ENCODE peak calls at places on chromosomes 12 and 14, in five cellular contexts. E is A549; O is mesendoderm; S is astrocyte of the spinal cord; K is CD8-positive, alpha-beta T cell. X is an unnamed sample.

GRCh38 chr12:13945641-13946040 is 35.8 kb downstream of the GRIN2B start:
- DNase-seq in K (no peak), E (no peak), S (no peak), O (no peak), X (no peak)

GRCh38 chr12:119804011-119804641 is 73.0 kb downstream of the CIT start:
- DNase-seq in K (no peak), S (peak; percentile 68), E (peak; percentile 71), O (peak; percentile 94), X (peak; percentile 88)

GRCh38 chr12:9925746-9926393 is 6.3 kb downstream of the CLEC2A start:
- DNase-seq in S (peak; percentile 49), E (peak; percentile 18), O (peak; percentile 74), K (peak; percentile 25), X (peak; percentile 60)

GRCh38 chr14:95535226-95536021 is 574 bp downstream of the GLRX5 start:
- DNase-seq in K (no peak), S (no peak), O (peak; percentile 42), E (no peak), X (peak; percentile 68)

GRCh38 chr12:127928178-127928577 is 338.8 kb upstream of the TMEM132C start:
- DNase-seq in S (no peak), E (no peak), O (no peak), K (no peak), X (no peak)

GRCh38 chr12:119808441-119808840 is 68.7 kb downstream of the CIT start:
- DNase-seq in O (no peak), K (no peak), E (no peak), S (no peak), X (no peak)

GRCh38 chr12:49808686-49809368 is 19.4 kb downstream of the NCKAP5L start:
- DNase-seq in O (peak; percentile 69), K (no peak), E (no peak), S (peak; percentile 12), X (peak; percentile 77)

GRCh38 chr14:41615011-41615595 is 8.4 kb downstream of the LRFN5 start:
- DNase-seq in S (peak; percentile 5), K (no peak), E (no peak), O (no peak), X (no peak)

GRCh38 chr14:21039585-21040369 is 2.4 kb upstream of the RNASE7 start:
- DNase-seq in S (peak; percentile 67), E (peak; percentile 66), O (peak; percentile 86), K (peak; percentile 29), X (peak; percentile 75)

GRCh38 chr12:116735951-116736599 is 1.8 kb downstream of the SPRING1 start:
- DNase-seq in O (peak; percentile 67), K (no peak), E (no peak), S (no peak), X (no peak)

GRCh38 chr14:67577181-67577580 is 22.9 kb downstream of the PIGH start:
- DNase-seq in K (no peak), S (no peak), E (no peak), O (no peak), X (no peak)

GRCh38 chr12:91763654-91764439 is 381.8 kb downstream of the BTG1 start:
- DNase-seq in S (no peak), E (no peak), O (no peak), K (no peak), X (no peak)

GRCh38 chr14:95095991-95096390 is 61.3 kb downstream of the DICER1 start:
- DNase-seq in S (no peak), K (no peak), O (no peak), E (no peak), X (no peak)

GRCh38 chr12:10741836-10742235 is 18.7 kb upstream of the YBX3 start:
- DNase-seq in K (no peak), E (no peak), O (no peak), S (no peak), X (no peak)

GRCh38 chr12:131682511-131682895 is 28.4 kb upstream of the SFSWAP start:
- DNase-seq in O (no peak), S (no peak), E (no peak), K (no peak), X (no peak)
- H3K4me3 ChIP-seq in O (no peak overlapping the region), S (no peak overlapping the region), E (no peak overlapping the region), K (no peak overlapping the region), X (peak overlapping the region; percentile 24)

GRCh38 chr12:52232916-52233461 is at the start of gene KRT7:
- DNase-seq in K (no peak), S (no peak), E (peak; percentile 90), O (peak; percentile 37), X (peak; percentile 86)
- H3K4me3 ChIP-seq in K (no peak within 1 kb of the TSS), S (peak within 1 kb of the TSS; percentile 15), E (peak within 1 kb of the TSS; percentile 93), O (no peak within 1 kb of the TSS), X (peak within 1 kb of the TSS; percentile 39)

DNA sequence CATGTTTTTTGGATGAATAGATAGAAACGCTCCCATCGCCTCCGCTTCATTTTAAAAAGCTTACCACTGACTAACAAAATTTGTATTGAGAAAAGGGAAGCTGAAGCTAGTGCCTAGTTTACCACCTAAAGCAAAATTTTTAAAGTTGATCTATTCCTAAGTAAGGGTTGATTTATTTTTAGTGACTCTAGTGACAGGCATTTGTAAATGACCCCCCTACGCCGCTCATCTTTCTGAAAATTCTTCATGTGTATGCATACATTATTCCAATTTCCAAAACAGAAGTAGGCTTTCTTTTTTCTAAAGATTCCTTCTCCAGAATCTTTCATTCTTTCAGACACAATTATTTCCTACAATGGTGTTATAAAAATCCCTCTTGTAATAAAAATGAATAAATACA is 5.4 kb downstream of the HMGA2 start:
- DNase-seq in E (no peak), K (no peak), O (no peak), S (no peak), X (no peak)
- H3K4me3 ChIP-seq in E (no peak overlapping the region), K (no peak overlapping the region), O (no peak overlapping the region), S (peak overlapping the region; percentile 30), X (no peak overlapping the region)

GRCh38 chr12:96219700-96220206 is 25.6 kb downstream of the ELK3 start:
- DNase-seq in O (peak; percentile 88), E (peak; percentile 99), K (no peak), S (peak; percentile 98), X (no peak)

GRCh38 chr12:96215933-96216273 is 21.7 kb downstream of the ELK3 start:
- DNase-seq in K (no peak), E (no peak), S (no peak), O (no peak), X (no peak)

GRCh38 chr12:96220902-96221301 is 26.7 kb downstream of the ELK3 start:
- DNase-seq in S (peak; percentile 62), K (no peak), E (no peak), O (no peak), X (no peak)

GRCh38 chr12:96221391-96221790 is 27.2 kb downstream of the ELK3 start:
- DNase-seq in K (no peak), O (no peak), S (no peak), E (no peak), X (no peak)

DNA sequence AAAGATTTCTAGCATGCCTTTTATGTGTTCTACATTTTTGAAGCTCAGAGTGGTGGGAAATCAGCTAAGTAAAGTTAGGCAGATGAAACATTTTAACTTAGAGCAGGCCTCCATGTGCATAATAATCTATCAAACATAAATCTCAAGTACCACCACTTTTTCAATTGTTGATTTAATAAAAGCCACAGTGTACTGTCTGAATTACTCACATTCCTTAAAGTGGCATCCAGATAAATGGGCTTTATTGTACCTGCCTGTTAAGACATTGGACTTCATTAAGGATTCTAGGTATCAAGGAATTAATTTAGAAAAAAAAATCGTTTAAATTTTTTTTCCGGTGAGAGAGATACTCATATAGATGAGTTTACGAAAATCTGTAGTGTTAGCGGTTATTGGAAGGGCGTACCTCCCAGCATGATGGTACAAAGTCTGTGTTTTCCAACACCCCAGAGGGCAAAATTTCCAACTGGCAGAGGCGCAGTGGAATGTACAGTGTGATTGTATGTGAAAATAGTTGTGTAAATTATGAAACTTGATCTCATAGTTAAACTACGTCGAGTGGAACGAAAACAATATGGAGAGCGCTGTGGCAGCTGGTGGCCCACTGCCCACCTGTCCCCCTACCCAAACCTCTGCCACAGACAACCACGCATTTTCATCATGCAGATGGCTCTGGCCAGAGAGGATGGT is 25.0 kb downstream of the ELK3 start:
- DNase-seq in K (no peak), O (no peak), E (peak; percentile 28), S (no peak), X (no peak)
- H3K4me3 ChIP-seq in K (no peak overlapping the region), O (no peak overlapping the region), E (peak overlapping the region; percentile 33), S (no peak overlapping the region), X (no peak overlapping the region)

GRCh38 chr14:61147369-61147897 is 133.7 kb downstream of the TMEM30B start:
- DNase-seq in S (peak; percentile 79), K (no peak), E (no peak), O (no peak), X (no peak)
- H3K4me3 ChIP-seq in S (no peak overlapping the region), K (no peak overlapping the region), E (no peak overlapping the region), O (no peak overlapping the region), X (no peak overlapping the region)

GRCh38 chr14:105021656-105022275 is 883 bp upstream of the CDCA4 start:
- DNase-seq in O (peak; percentile 87), S (no peak), K (no peak), E (peak; percentile 76), X (peak; percentile 85)

GRCh38 chr14:105020815-105021655 is at the start of gene CDCA4:
- DNase-seq in E (peak; percentile 97), O (peak; percentile 98), S (peak; percentile 97), K (peak; percentile 98), X (peak; percentile 100)

GRCh38 chr14:105023791-105024480 is 3.1 kb upstream of the CDCA4 start:
- DNase-seq in K (no peak), S (peak; percentile 79), O (no peak), E (peak; percentile 43), X (peak; percentile 23)

GRCh38 chr14:105022276-105022670 is 1.4 kb upstream of the CDCA4 start:
- DNase-seq in S (no peak), O (no peak), E (no peak), K (no peak), X (no peak)

DNA sequence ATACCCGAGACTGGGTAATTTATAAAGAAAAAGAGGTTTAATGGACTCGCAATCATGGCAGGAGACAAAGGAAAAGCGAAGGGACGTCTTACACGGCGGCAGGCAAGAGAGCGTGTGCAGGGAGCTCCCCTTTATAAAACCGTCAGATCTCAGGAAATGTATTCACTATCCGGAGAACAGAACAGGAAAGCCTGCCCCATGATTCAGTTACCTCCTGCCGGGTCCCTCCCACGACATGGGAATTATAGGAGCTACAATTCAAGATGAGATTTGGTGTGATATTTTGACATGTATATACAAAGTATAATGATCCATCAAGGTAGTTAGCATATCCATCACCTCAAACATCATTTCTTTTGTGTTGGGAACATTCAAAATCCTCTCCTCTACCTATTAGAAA is 2.3 kb upstream of the CDCA4 start:
- DNase-seq in K (no peak), O (no peak), E (no peak), S (peak; percentile 63), X (no peak)
- H3K4me3 ChIP-seq in K (no peak overlapping the region), O (no peak overlapping the region), E (peak overlapping the region; percentile 81), S (no peak overlapping the region), X (no peak overlapping the region)

GRCh38 chr12:22396735-22397134 is 62.2 kb upstream of the ST8SIA1 start:
- DNase-seq in E (no peak), O (no peak), S (no peak), K (no peak), X (no peak)

GRCh38 chr12:22396253-22396652 is 61.7 kb upstream of the ST8SIA1 start:
- DNase-seq in O (no peak), S (no peak), E (no peak), K (peak; percentile 6), X (no peak)

GRCh38 chr12:22395666-22396065 is 61.2 kb upstream of the ST8SIA1 start:
- DNase-seq in K (no peak), E (no peak), O (no peak), S (no peak), X (no peak)

DNA sequence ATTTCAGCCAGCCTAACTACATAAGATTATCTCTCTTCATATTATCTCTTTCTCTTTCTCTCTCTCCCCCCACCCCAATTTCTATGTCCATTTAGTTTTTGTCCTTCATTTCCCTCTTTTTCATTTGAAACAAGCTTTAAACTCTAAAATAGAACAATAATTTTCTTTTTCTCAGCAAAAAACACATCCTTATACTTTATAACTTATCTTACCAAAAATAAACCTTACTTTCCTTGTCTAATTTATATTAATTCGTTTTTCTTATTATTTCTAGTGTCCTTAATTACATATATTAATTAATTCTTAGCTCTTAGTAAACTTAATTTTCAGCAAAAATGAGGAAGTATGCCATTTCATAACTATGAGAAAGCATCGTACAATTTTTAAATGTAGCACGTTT is 65.0 kb upstream of the ST8SIA1 start:
- DNase-seq in E (no peak), O (no peak), S (no peak), K (no peak), X (no peak)
- H3K4me3 ChIP-seq in E (no peak overlapping the region), O (no peak overlapping the region), S (no peak overlapping the region), K (no peak overlapping the region), X (no peak overlapping the region)